ENCODE peak calls at places on chromosome 1, in ten cellular contexts. J is neural progenitor cell, Y is esophagus squamous epithelium, O is PC-9, I is heart left ventricle, U is HL-60, N is body of pancreas, H is transverse colon, B is fibroblast of lung, T is ovary. G is an unnamed sample. For H3K27me3, the result is how much of the 10 kb centered on the place peaks cover.

GRCh38 chr1:65265296-65266271 is 43.8 kb upstream of the DNAJC6 start:
- DNase-seq in J (peak), Y (no peak), O (no peak), I (peak), U (no peak), N (peak), H (peak), B (peak), T (peak), G (peak)

GRCh38 chr1:232438476-232438875 is 191.5 kb downstream of the SIPA1L2 start:
- DNase-seq in J (no peak), Y (no peak), O (no peak), I (no peak), U (no peak), N (no peak), H (no peak), B (no peak), T (no peak), G (no peak)

GRCh38 chr1:195604287-195604686 is 1004.0 kb downstream of the KCNT2 start:
- DNase-seq in J (no peak), Y (no peak), O (no peak), I (no peak), U (no peak), N (no peak), H (no peak), B (peak), T (no peak), G (no peak)

GRCh38 chr1:161421456-161421855 is 53.8 kb upstream of the CFAP126 start:
- DNase-seq in J (no peak), Y (no peak), O (no peak), I (no peak), U (no peak), N (no peak), H (no peak), B (no peak), T (no peak), G (no peak)

GRCh38 chr1:71919812-71920509 is 362.4 kb downstream of the NEGR1 start:
- DNase-seq in J (peak), Y (no peak), O (no peak), I (no peak), U (no peak), N (no peak), H (no peak), B (no peak), T (no peak), G (no peak)

GRCh38 chr1:55696181-55696580 is 481.0 kb upstream of the USP24 start:
- DNase-seq in J (no peak), Y (no peak), O (no peak), I (peak), U (no peak), N (no peak), H (no peak), B (peak), T (no peak), G (no peak)

GRCh38 chr1:70517444-70517843 is 106.4 kb downstream of the CTH start:
- DNase-seq in J (no peak), Y (no peak), O (no peak), I (no peak), U (no peak), N (no peak), H (no peak), B (no peak), T (no peak), G (no peak)

GRCh38 chr1:154398141-154398540 is 7.0 kb upstream of the IL6R start:
- DNase-seq in J (no peak), Y (no peak), O (no peak), I (no peak), U (no peak), N (no peak), H (no peak), B (no peak), T (no peak), G (no peak)

GRCh38 chr1:117047271-117047670 is 12.9 kb upstream of the TTF2 start:
- DNase-seq in J (no peak), Y (no peak), O (no peak), I (no peak), U (no peak), N (no peak), H (no peak), B (no peak), T (no peak), G (no peak)

GRCh38 chr1:81801834-81802531 is 1.2 kb downstream of the ADGRL2 start:
- DNase-seq in J (peak), Y (no peak), O (peak), I (peak), U (no peak), N (peak), H (no peak), B (peak), T (peak), G (no peak)

GRCh38 chr1:191585095-191585494 is 573.2 kb upstream of the RGS18 start:
- DNase-seq in J (no peak), Y (no peak), O (no peak), I (no peak), U (no peak), N (no peak), H (no peak), B (no peak), T (no peak), G (no peak)

GRCh38 chr1:40692429-40692905 is 963 bp downstream of the NFYC start:
- DNase-seq in J (peak), Y (no peak), O (no peak), I (no peak), U (no peak), N (peak), H (no peak), B (peak), T (no peak), G (no peak)

GRCh38 chr1:29259802-29260441 is 23.6 kb downstream of the PTPRU start:
- DNase-seq in J (peak), Y (no peak), O (no peak), I (peak), U (no peak), N (peak), H (peak), B (peak), T (peak), G (peak)

GRCh38 chr1:55179177-55179835 is 35.9 kb downstream of the USP24 start:
- DNase-seq in J (no peak), Y (no peak), O (no peak), I (no peak), U (peak), N (no peak), H (no peak), B (peak), T (no peak), G (no peak)

GRCh38 chr1:116504308-116505156 is 66.3 kb downstream of the CD58 start:
- DNase-seq in J (no peak), Y (peak), O (peak), I (peak), U (peak), N (no peak), H (peak), B (peak), T (no peak), G (peak)

GRCh38 chr1:165844933-165845332 is 17.5 kb downstream of the UCK2 start:
- DNase-seq in J (no peak), Y (no peak), O (no peak), I (no peak), U (no peak), N (no peak), H (no peak), B (no peak), T (no peak), G (no peak)

GRCh38 chr1:52145137-52145536 is 3.2 kb downstream of the ZFYVE9 start:
- DNase-seq in J (no peak), Y (no peak), O (no peak), I (no peak), U (no peak), N (no peak), H (no peak), B (no peak), T (no peak), G (no peak)

GRCh38 chr1:170470121-170470520 is 61.8 kb upstream of the GORAB start:
- DNase-seq in J (no peak), Y (no peak), O (no peak), I (peak), U (no peak), N (no peak), H (no peak), B (no peak), T (no peak), G (no peak)

GRCh38 chr1:192516776-192517297 is 58.7 kb upstream of the RGS1 start:
- DNase-seq in J (peak), Y (no peak), O (no peak), I (no peak), U (peak), N (no peak), H (peak), B (peak), T (no peak), G (peak)

GRCh38 chr1:202638019-202638887 is 72.0 kb downstream of the SYT2 start:
- DNase-seq in J (peak), Y (no peak), O (no peak), I (no peak), U (no peak), N (no peak), H (peak), B (no peak), T (no peak), G (no peak)

GRCh38 chr1:19209439-19209989 is 552 bp downstream of the UBR4 start:
- DNase-seq in J (peak), Y (no peak), O (no peak), I (peak), U (peak), N (peak), H (peak), B (peak), T (no peak), G (peak)

GRCh38 chr1:23837905-23838304 is 12.7 kb upstream of the HMGCL start:
- DNase-seq in J (no peak), Y (no peak), O (no peak), I (no peak), U (no peak), N (no peak), H (peak), B (no peak), T (no peak), G (no peak)

GRCh38 chr1:156896490-156897033 is 3.0 kb downstream of the PEAR1 start:
- DNase-seq in J (peak), Y (no peak), O (peak), I (no peak), U (no peak), N (no peak), H (no peak), B (peak), T (peak), G (no peak)

GRCh38 chr1:202161151-202162048 is 998 bp upstream of the PTPN7 start:
- DNase-seq in J (no peak), Y (no peak), O (no peak), I (no peak), U (peak), N (no peak), H (no peak), B (no peak), T (no peak), G (no peak)

GRCh38 chr1:241688940-241689368 is 36.9 kb downstream of the WDR64 start:
- DNase-seq in J (no peak), Y (no peak), O (peak), I (no peak), U (no peak), N (no peak), H (no peak), B (peak), T (no peak), G (no peak)

GRCh38 chr1:2271134-2271785 is 43.1 kb downstream of the SKI start:
- DNase-seq in J (peak), Y (no peak), O (no peak), I (no peak), U (no peak), N (no peak), H (no peak), B (no peak), T (no peak), G (no peak)

GRCh38 chr1:44276006-44276405 is 62.7 kb downstream of the DMAP1 start:
- DNase-seq in J (no peak), Y (no peak), O (no peak), I (no peak), U (peak), N (no peak), H (no peak), B (peak), T (no peak), G (no peak)

DNA sequence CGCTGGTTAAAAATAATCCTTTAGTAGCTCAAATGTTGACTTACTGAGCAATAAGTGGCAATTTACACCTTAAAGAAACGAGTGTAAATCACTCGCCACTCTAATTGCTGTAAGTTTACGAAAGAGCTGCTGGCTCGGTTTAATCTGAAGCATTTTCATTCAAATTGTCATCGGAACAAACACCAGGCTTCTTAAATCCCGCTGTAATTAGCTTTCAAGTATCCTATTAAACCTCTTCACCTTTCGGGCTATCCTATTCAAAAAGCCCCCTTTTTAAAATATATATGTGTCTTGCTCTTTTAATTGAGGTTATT is 1.6 kb downstream of the LHX8 start:
- DNase-seq in J (peak), Y (no peak), O (no peak), I (no peak), U (no peak), N (no peak), H (no peak), B (no peak), T (no peak), G (no peak)
- H3K27me3 ChIP-seq in J (half or more), Y (under half), O (under half), I (half or more), U (half or more), N (under half), H (half or more), B (half or more), T (under half), G (half or more)

GRCh38 chr1:244473059-244473605 is 12.1 kb downstream of the CATSPERE start:
- DNase-seq in J (no peak), Y (no peak), O (no peak), I (no peak), U (no peak), N (no peak), H (no peak), B (no peak), T (no peak), G (no peak)
- TF ChIP-seq CTCF in J (no peak), Y (no peak), O (no peak), I (no peak), U (no peak), N (no peak), H (no peak), B (no peak), T (no peak), G (no peak)

GRCh38 chr1:200376521-200376920 is 33.3 kb downstream of the ZNF281 start:
- DNase-seq in J (no peak), Y (no peak), O (peak), I (no peak), U (no peak), N (no peak), H (no peak), B (no peak), T (no peak), G (no peak)
- H3K27ac ChIP-seq in J (no peak), Y (no peak), O (no peak), I (no peak), U (no peak), N (no peak), H (no peak), B (no peak), T (no peak), G (no peak)

DNA sequence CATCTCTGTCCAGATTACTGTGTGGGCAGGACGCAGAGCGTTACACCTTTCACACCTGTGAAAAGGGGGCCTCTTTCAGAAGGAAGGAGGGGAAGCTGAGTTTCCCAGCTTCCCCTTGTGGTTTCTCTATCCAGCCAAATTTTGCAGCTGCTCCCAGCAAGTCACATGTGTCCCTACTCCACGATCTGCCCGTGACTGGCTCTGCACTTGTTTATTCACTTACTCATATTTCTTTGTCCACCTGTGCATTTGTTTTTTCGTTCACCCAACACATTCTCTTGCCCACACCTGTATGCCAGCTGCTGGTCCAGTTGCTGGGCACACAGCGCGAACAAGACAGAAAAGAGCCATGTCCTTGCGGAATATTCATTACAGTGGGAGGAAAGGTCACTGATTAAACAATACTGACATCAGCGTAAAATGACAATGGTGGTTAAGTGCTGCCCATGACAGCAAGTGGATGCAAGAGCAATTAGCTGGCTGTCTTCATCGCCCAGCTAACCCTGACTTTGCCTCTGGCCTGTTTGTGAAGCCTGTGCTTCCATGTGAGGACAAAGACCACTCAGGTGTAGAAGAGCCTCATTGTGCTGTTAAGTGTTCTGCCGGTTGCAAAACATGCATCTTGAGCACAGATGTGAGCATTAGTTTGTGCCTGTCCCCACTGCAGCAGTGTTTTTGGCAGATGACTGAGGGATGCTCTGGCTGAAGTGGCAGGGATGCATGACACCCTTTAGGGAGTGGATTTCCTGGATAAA is 28.6 kb upstream of the NEK2 start:
- DNase-seq in J (no peak), Y (no peak), O (no peak), I (no peak), U (no peak), N (peak), H (no peak), B (no peak), T (no peak), G (no peak)
- H3K27me3 ChIP-seq in J (under half), Y (under half), O (under half), I (under half), U (under half), N (under half), H (under half), B (under half), T (under half), G (under half)

DNA sequence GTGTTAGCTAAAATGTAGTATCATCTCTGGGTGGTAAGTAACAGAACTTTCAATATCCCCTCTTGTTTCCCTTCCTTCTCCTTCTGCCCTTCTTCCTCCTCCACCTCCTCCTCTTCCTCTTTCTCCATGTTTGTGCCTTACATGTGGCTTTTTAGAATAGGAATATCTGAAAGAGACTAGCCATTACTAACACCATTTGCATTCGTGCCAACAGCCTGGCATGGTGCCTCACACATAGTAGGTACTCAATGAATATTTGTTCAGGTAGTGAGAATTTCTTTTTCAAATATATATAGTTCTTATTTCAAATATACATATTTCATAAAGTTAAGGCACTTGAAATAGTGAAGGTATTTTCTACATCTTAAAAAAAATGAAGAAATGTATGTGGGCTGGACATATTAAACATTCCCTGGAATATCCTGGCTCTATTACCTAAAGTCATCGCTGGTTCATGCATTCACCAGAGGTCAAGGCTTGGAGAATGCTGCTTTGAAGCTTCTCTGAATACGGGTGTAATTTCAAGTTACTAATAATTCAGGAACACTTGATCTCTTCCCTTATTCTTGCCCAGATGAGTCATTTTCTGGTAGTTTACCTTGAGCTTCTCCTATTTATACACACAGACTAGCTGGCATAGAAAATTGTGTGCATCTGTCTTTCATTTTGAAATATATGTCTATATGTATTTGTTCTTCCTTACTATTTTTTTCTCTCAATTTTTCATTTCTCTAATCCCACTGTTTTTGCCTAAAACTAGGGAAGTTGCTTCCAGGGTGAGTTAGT is 319.4 kb downstream of the TGFB2 start:
- DNase-seq in J (no peak), Y (no peak), O (peak), I (no peak), U (no peak), N (no peak), H (no peak), B (peak), T (no peak), G (no peak)
- TF ChIP-seq CTCF in J (no peak), Y (no peak), O (no peak), I (no peak), U (no peak), N (no peak), H (no peak), B (no peak), T (no peak), G (no peak)

GRCh38 chr1:89546934-89547562 is 22.4 kb downstream of the LRRC8B start:
- DNase-seq in J (no peak), Y (no peak), O (no peak), I (no peak), U (no peak), N (no peak), H (no peak), B (peak), T (no peak), G (no peak)
- H3K27ac ChIP-seq in J (no peak), Y (peak), O (peak), I (no peak), U (no peak), N (no peak), H (no peak), B (no peak), T (no peak), G (no peak)